ENCODE peak calls at places on chromosomes 6 and 20, in eight cellular contexts. One of them, this sample, is unnamed.

GRCh38 chr6:3138341-3138740 is 19.0 kb downstream of the TUBB2A start:
- DNase-seq in PC-9: no peak
- DNase-seq in foreskin fibroblast: peak
- DNase-seq in mucosa of descending colon: no peak
- DNase-seq in heart left ventricle: no peak
- DNase-seq in A549: no peak
- DNase-seq in cardiac fibroblast: peak
- DNase-seq in body of pancreas: no peak
- DNase-seq in this sample: no peak

GRCh38 chr6:78611886-78612480 is 255.4 kb upstream of the IRAK1BP1 start:
- DNase-seq in foreskin fibroblast: peak
- DNase-seq in mucosa of descending colon: no peak
- DNase-seq in PC-9: no peak
- DNase-seq in heart left ventricle: no peak
- DNase-seq in body of pancreas: no peak
- DNase-seq in cardiac fibroblast: peak
- DNase-seq in A549: peak
- DNase-seq in this sample: no peak

GRCh38 chr6:5968817-5969726 is 37.7 kb downstream of the NRN1 start:
- DNase-seq in mucosa of descending colon: no peak
- DNase-seq in PC-9: peak
- DNase-seq in foreskin fibroblast: peak
- DNase-seq in cardiac fibroblast: no peak
- DNase-seq in heart left ventricle: peak
- DNase-seq in body of pancreas: peak
- DNase-seq in A549: no peak
- DNase-seq in this sample: no peak

GRCh38 chr20:60481742-60482133 is 523.5 kb downstream of the CDH26 start:
- DNase-seq in cardiac fibroblast: no peak
- DNase-seq in PC-9: no peak
- DNase-seq in A549: no peak
- DNase-seq in body of pancreas: no peak
- DNase-seq in heart left ventricle: no peak
- DNase-seq in foreskin fibroblast: no peak
- DNase-seq in mucosa of descending colon: no peak
- DNase-seq in this sample: no peak

GRCh38 chr6:61622601-61623000 is 663.4 kb downstream of the KHDRBS2 start:
- DNase-seq in foreskin fibroblast: no peak
- DNase-seq in PC-9: no peak
- DNase-seq in mucosa of descending colon: no peak
- DNase-seq in body of pancreas: no peak
- DNase-seq in A549: no peak
- DNase-seq in cardiac fibroblast: no peak
- DNase-seq in heart left ventricle: no peak
- DNase-seq in this sample: no peak

GRCh38 chr6:131250121-131250520 is 114.9 kb downstream of the AKAP7 start:
- DNase-seq in PC-9: peak
- DNase-seq in foreskin fibroblast: peak
- DNase-seq in body of pancreas: peak
- DNase-seq in cardiac fibroblast: peak
- DNase-seq in heart left ventricle: peak
- DNase-seq in mucosa of descending colon: peak
- DNase-seq in A549: no peak
- DNase-seq in this sample: no peak

GRCh38 chr6:31308050-31308844 is 36.4 kb upstream of the HLA-C start:
- DNase-seq in body of pancreas: peak
- DNase-seq in heart left ventricle: peak
- DNase-seq in foreskin fibroblast: peak
- DNase-seq in cardiac fibroblast: peak
- DNase-seq in mucosa of descending colon: peak
- DNase-seq in PC-9: peak
- DNase-seq in A549: peak
- DNase-seq in this sample: no peak

GRCh38 chr20:21557246-21557982 is 43.5 kb upstream of the NKX2-2 start:
- DNase-seq in A549: no peak
- DNase-seq in cardiac fibroblast: no peak
- DNase-seq in foreskin fibroblast: no peak
- DNase-seq in heart left ventricle: no peak
- DNase-seq in PC-9: no peak
- DNase-seq in mucosa of descending colon: no peak
- DNase-seq in body of pancreas: no peak
- DNase-seq in this sample: no peak

GRCh38 chr6:31621991-31622390 is 1.5 kb downstream of the PRRC2A start:
- DNase-seq in mucosa of descending colon: no peak
- DNase-seq in foreskin fibroblast: peak
- DNase-seq in cardiac fibroblast: no peak
- DNase-seq in A549: no peak
- DNase-seq in body of pancreas: no peak
- DNase-seq in PC-9: no peak
- DNase-seq in heart left ventricle: no peak
- DNase-seq in this sample: no peak

GRCh38 chr6:53593001-53593488 is 48.1 kb upstream of the GCLC start:
- DNase-seq in PC-9: no peak
- DNase-seq in foreskin fibroblast: peak
- DNase-seq in mucosa of descending colon: no peak
- DNase-seq in A549: no peak
- DNase-seq in cardiac fibroblast: peak
- DNase-seq in body of pancreas: no peak
- DNase-seq in heart left ventricle: no peak
- DNase-seq in this sample: no peak

GRCh38 chr20:31517373-31517772 is 3.1 kb downstream of the HM13 start:
- DNase-seq in heart left ventricle: no peak
- DNase-seq in A549: peak
- DNase-seq in body of pancreas: peak
- DNase-seq in foreskin fibroblast: peak
- DNase-seq in mucosa of descending colon: no peak
- DNase-seq in cardiac fibroblast: peak
- DNase-seq in PC-9: peak
- DNase-seq in this sample: peak

GRCh38 chr6:22569281-22570184 is at the start of gene HDGFL1:
- DNase-seq in heart left ventricle: peak
- DNase-seq in foreskin fibroblast: no peak
- DNase-seq in A549: no peak
- DNase-seq in body of pancreas: no peak
- DNase-seq in PC-9: no peak
- DNase-seq in cardiac fibroblast: no peak
- DNase-seq in mucosa of descending colon: peak
- DNase-seq in this sample: no peak

GRCh38 chr20:57770852-57771746 is 61.3 kb upstream of the PMEPA1 start:
- DNase-seq in cardiac fibroblast: no peak
- DNase-seq in heart left ventricle: no peak
- DNase-seq in mucosa of descending colon: no peak
- DNase-seq in PC-9: no peak
- DNase-seq in body of pancreas: no peak
- DNase-seq in A549: no peak
- DNase-seq in foreskin fibroblast: no peak
- DNase-seq in this sample: no peak

GRCh38 chr20:51747182-51747911 is 20.8 kb downstream of the ATP9A start:
- DNase-seq in A549: peak
- DNase-seq in mucosa of descending colon: no peak
- DNase-seq in PC-9: no peak
- DNase-seq in body of pancreas: no peak
- DNase-seq in foreskin fibroblast: no peak
- DNase-seq in cardiac fibroblast: no peak
- DNase-seq in heart left ventricle: no peak
- DNase-seq in this sample: no peak

GRCh38 chr6:31336872-31337496 is 20.0 kb downstream of the HLA-B start:
- DNase-seq in cardiac fibroblast: peak
- DNase-seq in A549: peak
- DNase-seq in heart left ventricle: no peak
- DNase-seq in body of pancreas: no peak
- DNase-seq in PC-9: no peak
- DNase-seq in mucosa of descending colon: no peak
- DNase-seq in foreskin fibroblast: no peak
- DNase-seq in this sample: no peak

GRCh38 chr6:138973481-138974140 is 14.4 kb downstream of the REPS1 start:
- DNase-seq in A549: peak
- DNase-seq in cardiac fibroblast: peak
- DNase-seq in mucosa of descending colon: no peak
- DNase-seq in PC-9: no peak
- DNase-seq in body of pancreas: no peak
- DNase-seq in foreskin fibroblast: peak
- DNase-seq in heart left ventricle: no peak
- DNase-seq in this sample: no peak

GRCh38 chr6:132011582-132011981 is 60.4 kb upstream of the CCN2 start:
- DNase-seq in mucosa of descending colon: no peak
- DNase-seq in cardiac fibroblast: peak
- DNase-seq in PC-9: no peak
- DNase-seq in foreskin fibroblast: peak
- DNase-seq in body of pancreas: no peak
- DNase-seq in heart left ventricle: no peak
- DNase-seq in A549: no peak
- DNase-seq in this sample: peak

GRCh38 chr6:64259372-64259771 is 623.8 kb downstream of the PHF3 start:
- DNase-seq in foreskin fibroblast: no peak
- DNase-seq in heart left ventricle: no peak
- DNase-seq in PC-9: no peak
- DNase-seq in body of pancreas: no peak
- DNase-seq in A549: no peak
- DNase-seq in cardiac fibroblast: no peak
- DNase-seq in mucosa of descending colon: no peak
- DNase-seq in this sample: no peak

GRCh38 chr6:110255356-110255755 is 75.1 kb downstream of the CDC40 start:
- DNase-seq in foreskin fibroblast: peak
- DNase-seq in body of pancreas: no peak
- DNase-seq in A549: peak
- DNase-seq in mucosa of descending colon: no peak
- DNase-seq in PC-9: peak
- DNase-seq in heart left ventricle: no peak
- DNase-seq in cardiac fibroblast: peak
- DNase-seq in this sample: no peak

GRCh38 chr6:123659960-123660748 is 23.4 kb upstream of the TRDN start:
- DNase-seq in body of pancreas: no peak
- DNase-seq in foreskin fibroblast: no peak
- DNase-seq in PC-9: no peak
- DNase-seq in heart left ventricle: no peak
- DNase-seq in mucosa of descending colon: no peak
- DNase-seq in A549: no peak
- DNase-seq in cardiac fibroblast: no peak
- DNase-seq in this sample: no peak

GRCh38 chr6:152364846-152365245 is 272.3 kb downstream of the SYNE1 start:
- DNase-seq in cardiac fibroblast: no peak
- DNase-seq in heart left ventricle: no peak
- DNase-seq in PC-9: no peak
- DNase-seq in foreskin fibroblast: no peak
- DNase-seq in body of pancreas: no peak
- DNase-seq in A549: no peak
- DNase-seq in mucosa of descending colon: no peak
- DNase-seq in this sample: no peak

GRCh38 chr6:854405-855073 is 161.6 kb upstream of the EXOC2 start:
- DNase-seq in body of pancreas: no peak
- DNase-seq in A549: no peak
- DNase-seq in mucosa of descending colon: no peak
- DNase-seq in heart left ventricle: no peak
- DNase-seq in cardiac fibroblast: no peak
- DNase-seq in PC-9: no peak
- DNase-seq in foreskin fibroblast: peak
- DNase-seq in this sample: no peak

GRCh38 chr6:56764081-56764566 is 121.4 kb upstream of the DST start:
- DNase-seq in body of pancreas: no peak
- DNase-seq in cardiac fibroblast: peak
- DNase-seq in A549: peak
- DNase-seq in mucosa of descending colon: no peak
- DNase-seq in heart left ventricle: no peak
- DNase-seq in PC-9: peak
- DNase-seq in foreskin fibroblast: no peak
- DNase-seq in this sample: no peak
- TF ChIP-seq CTCF in body of pancreas: no peak
- TF ChIP-seq CTCF in cardiac fibroblast: peak
- TF ChIP-seq CTCF in A549: peak
- TF ChIP-seq CTCF in mucosa of descending colon: no peak
- TF ChIP-seq CTCF in heart left ventricle: peak
- TF ChIP-seq CTCF in PC-9: peak
- TF ChIP-seq CTCF in foreskin fibroblast: peak
- TF ChIP-seq CTCF in this sample: peak

GRCh38 chr6:43037197-43037596 is 15.8 kb downstream of the RRP36 start:
- DNase-seq in A549: no peak
- DNase-seq in PC-9: no peak
- DNase-seq in mucosa of descending colon: no peak
- DNase-seq in heart left ventricle: no peak
- DNase-seq in cardiac fibroblast: no peak
- DNase-seq in foreskin fibroblast: no peak
- DNase-seq in body of pancreas: no peak
- DNase-seq in this sample: no peak
- TF ChIP-seq CTCF in A549: no peak
- TF ChIP-seq CTCF in PC-9: no peak
- TF ChIP-seq CTCF in mucosa of descending colon: no peak
- TF ChIP-seq CTCF in heart left ventricle: no peak
- TF ChIP-seq CTCF in cardiac fibroblast: no peak
- TF ChIP-seq CTCF in foreskin fibroblast: no peak
- TF ChIP-seq CTCF in body of pancreas: no peak
- TF ChIP-seq CTCF in this sample: no peak

GRCh38 chr20:41165001-41165882 is 27.9 kb downstream of the PLCG1 start:
- DNase-seq in mucosa of descending colon: no peak
- DNase-seq in PC-9: no peak
- DNase-seq in foreskin fibroblast: no peak
- DNase-seq in cardiac fibroblast: no peak
- DNase-seq in A549: no peak
- DNase-seq in body of pancreas: no peak
- DNase-seq in heart left ventricle: no peak
- DNase-seq in this sample: no peak
- TF ChIP-seq CTCF in mucosa of descending colon: no peak
- TF ChIP-seq CTCF in PC-9: no peak
- TF ChIP-seq CTCF in foreskin fibroblast: no peak
- TF ChIP-seq CTCF in cardiac fibroblast: no peak
- TF ChIP-seq CTCF in A549: no peak
- TF ChIP-seq CTCF in body of pancreas: no peak
- TF ChIP-seq CTCF in heart left ventricle: no peak
- TF ChIP-seq CTCF in this sample: no peak

GRCh38 chr6:126308367-126308766 is 31.5 kb upstream of the CENPW start:
- DNase-seq in heart left ventricle: no peak
- DNase-seq in foreskin fibroblast: peak
- DNase-seq in body of pancreas: no peak
- DNase-seq in cardiac fibroblast: no peak
- DNase-seq in PC-9: no peak
- DNase-seq in mucosa of descending colon: no peak
- DNase-seq in A549: no peak
- DNase-seq in this sample: no peak

GRCh38 chr6:126307859-126308258 is 32.1 kb upstream of the CENPW start:
- DNase-seq in cardiac fibroblast: peak
- DNase-seq in PC-9: no peak
- DNase-seq in body of pancreas: no peak
- DNase-seq in A549: peak
- DNase-seq in heart left ventricle: no peak
- DNase-seq in foreskin fibroblast: peak
- DNase-seq in mucosa of descending colon: no peak
- DNase-seq in this sample: no peak

DNA sequence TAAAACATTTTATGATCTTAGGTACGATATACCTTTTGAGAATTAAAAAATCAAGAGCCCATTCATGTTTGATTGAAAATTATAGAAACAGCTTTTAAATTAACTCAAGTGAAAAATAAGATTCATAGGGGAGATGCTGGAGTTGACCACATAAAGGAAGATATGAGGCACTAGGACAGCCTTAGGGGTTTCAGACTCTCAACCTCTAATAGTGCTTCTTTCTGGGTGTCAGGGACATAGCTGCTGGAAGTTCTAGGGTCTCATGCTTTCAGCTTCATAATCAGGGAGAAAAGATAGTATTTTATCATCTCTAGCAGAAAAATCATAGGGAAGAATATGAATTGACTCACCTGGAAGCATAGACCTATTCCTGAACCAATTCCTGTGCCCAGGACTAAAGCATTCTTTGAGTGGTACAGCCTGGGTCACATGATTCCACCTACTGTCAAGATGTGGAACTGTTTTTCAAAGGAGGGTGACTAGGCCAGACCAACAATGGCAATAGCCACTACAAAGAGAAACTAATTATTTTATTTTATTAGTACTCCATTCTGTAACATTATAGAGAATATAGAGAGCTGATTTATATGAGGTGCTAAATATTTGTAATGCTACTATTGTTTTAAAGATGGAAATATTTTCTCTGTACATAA is 27.8 kb upstream of the CENPW start:
- DNase-seq in A549: peak
- DNase-seq in foreskin fibroblast: peak
- DNase-seq in body of pancreas: no peak
- DNase-seq in cardiac fibroblast: peak
- DNase-seq in PC-9: no peak
- DNase-seq in mucosa of descending colon: no peak
- DNase-seq in heart left ventricle: no peak
- DNase-seq in this sample: no peak
- TF ChIP-seq CTCF in A549: no peak
- TF ChIP-seq CTCF in foreskin fibroblast: peak
- TF ChIP-seq CTCF in body of pancreas: no peak
- TF ChIP-seq CTCF in cardiac fibroblast: peak
- TF ChIP-seq CTCF in PC-9: peak
- TF ChIP-seq CTCF in mucosa of descending colon: no peak
- TF ChIP-seq CTCF in heart left ventricle: no peak
- TF ChIP-seq CTCF in this sample: peak

This sample was measured in AG09319.